ENCODE peak calls at places on chromosome 11, in five cellular contexts. W is OCI-M1, U is iris pigment epithelial cell, M is frontal cortex, S is anterior cingulate cortex. Q is an unnamed sample.

GRCh38 chr11:117479372-117479771 is 151.7 kb downstream of the CEP164 start:
- DNase-seq in W (peak), U (no peak), M (no peak), S (no peak), Q (no peak)

GRCh38 chr11:35380603-35381002 is 38.8 kb downstream of the SLC1A2 start:
- DNase-seq in W (no peak), U (no peak), M (no peak), S (no peak), Q (no peak)

GRCh38 chr11:23947883-23948282 is 549.0 kb upstream of the LUZP2 start:
- DNase-seq in W (no peak), U (no peak), M (no peak), S (no peak), Q (no peak)

GRCh38 chr11:70313945-70314344 is 43.5 kb downstream of the PPFIA1 start:
- DNase-seq in W (no peak), U (no peak), M (no peak), S (no peak), Q (no peak)

GRCh38 chr11:61775606-61776554 is 16.5 kb downstream of the TMEM258 start:
- DNase-seq in W (no peak), U (no peak), M (no peak), S (no peak), Q (no peak)

GRCh38 chr11:123308077-123308476 is 113.0 kb upstream of the CLMP start:
- DNase-seq in W (no peak), U (peak), M (no peak), S (no peak), Q (no peak)

GRCh38 chr11:112961751-112962747 is 829 bp downstream of the NCAM1 start:
- DNase-seq in W (no peak), U (peak), M (peak), S (peak), Q (peak)

GRCh38 chr11:44899959-44900358 is 50.7 kb downstream of the TP53I11 start:
- DNase-seq in W (peak), U (peak), M (no peak), S (no peak), Q (no peak)

GRCh38 chr11:45021001-45021400 is 70.3 kb upstream of the TP53I11 start:
- DNase-seq in W (peak), U (no peak), M (no peak), S (no peak), Q (no peak)

GRCh38 chr11:76408171-76408965 is 27.2 kb downstream of the GVQW3 start:
- DNase-seq in W (no peak), U (peak), M (no peak), S (no peak), Q (no peak)

GRCh38 chr11:2521681-2522630 is 77.1 kb downstream of the KCNQ1 start:
- DNase-seq in W (no peak), U (no peak), M (no peak), S (no peak), Q (no peak)

GRCh38 chr11:12008790-12009616 is 577 bp upstream of the DKK3 start:
- DNase-seq in W (no peak), U (peak), M (peak), S (peak), Q (peak)

GRCh38 chr11:65742353-65742752 is 21.8 kb upstream of the RNASEH2C start:
- DNase-seq in W (no peak), U (no peak), M (no peak), S (no peak), Q (no peak)

GRCh38 chr11:7655253-7656217 is 17.8 kb downstream of the CYB5R2 start:
- DNase-seq in W (no peak), U (no peak), M (no peak), S (no peak), Q (no peak)

GRCh38 chr11:65392186-65392829 is 5.9 kb downstream of the FRMD8 start:
- DNase-seq in W (no peak), U (no peak), M (no peak), S (no peak), Q (no peak)

GRCh38 chr11:9601041-9601875 is 27.8 kb downstream of the WEE1 start:
- DNase-seq in W (peak), U (peak), M (no peak), S (no peak), Q (no peak)

GRCh38 chr11:66340596-66341501 is 4.1 kb downstream of the BRMS1 start:
- DNase-seq in W (no peak), U (no peak), M (no peak), S (no peak), Q (no peak)

GRCh38 chr11:10617551-10617950 is 49.1 kb upstream of the LYVE1 start:
- DNase-seq in W (no peak), U (no peak), M (no peak), S (no peak), Q (no peak)

GRCh38 chr11:68838572-68838964 is 3.1 kb downstream of the CPT1A start:
- DNase-seq in W (peak), U (peak), M (no peak), S (no peak), Q (no peak)

GRCh38 chr11:118530180-118530682 is 761 bp upstream of the TMEM25 start:
- DNase-seq in W (peak), U (peak), M (peak), S (no peak), Q (no peak)

GRCh38 chr11:132734217-132734616 is 798.1 kb downstream of the OPCML start:
- DNase-seq in W (no peak), U (peak), M (no peak), S (no peak), Q (no peak)

GRCh38 chr11:6705905-6706535 is 22.9 kb upstream of the MRPL17 start:
- DNase-seq in W (peak), U (peak), M (no peak), S (no peak), Q (no peak)

GRCh38 chr11:118998822-118999221 is 884 bp downstream of the CENATAC start:
- DNase-seq in W (no peak), U (peak), M (no peak), S (no peak), Q (no peak)

GRCh38 chr11:6737872-6738466 is 33.8 kb downstream of the OR2AG2 start:
- DNase-seq in W (peak), U (peak), M (no peak), S (no peak), Q (no peak)

GRCh38 chr11:19573666-19574065 is 139.0 kb upstream of the NAV2 start:
- DNase-seq in W (no peak), U (no peak), M (no peak), S (no peak), Q (no peak)

GRCh38 chr11:47106839-47107520 is 69.7 kb downstream of the ARFGAP2 start:
- DNase-seq in W (no peak), U (no peak), M (no peak), S (peak), Q (peak)

GRCh38 chr11:92796744-92797143 is 172.7 kb upstream of the MTNR1B start:
- DNase-seq in W (no peak), U (no peak), M (no peak), S (no peak), Q (no peak)

GRCh38 chr11:106091480-106092123 is 14.1 kb downstream of the AASDHPPT start:
- DNase-seq in W (no peak), U (peak), M (no peak), S (no peak), Q (no peak)

GRCh38 chr11:114433376-114433775 is 5.9 kb upstream of the REXO2 start:
- DNase-seq in W (no peak), U (no peak), M (no peak), S (no peak), Q (no peak)

GRCh38 chr11:19777342-19778102 is 64.9 kb downstream of the NAV2 start:
- DNase-seq in W (no peak), U (peak), M (no peak), S (no peak), Q (no peak)

GRCh38 chr11:29305456-29306232 is 711.2 kb downstream of the KCNA4 start:
- DNase-seq in W (no peak), U (no peak), M (no peak), S (no peak), Q (no peak)

GRCh38 chr11:7555067-7555699 is 41.4 kb downstream of the PPFIBP2 start:
- DNase-seq in W (no peak), U (peak), M (peak), S (peak), Q (peak)